ENCODE peak calls at places on chromosomes 3 and 15, in five cellular contexts. B is GM12865; P is H9; V is activated CD8-positive, alpha-beta T cell treated with anti-CD3 and anti-CD28 coated beads for 36 hours; A is tibial artery. J is an unnamed sample.

GRCh38 chr3:36542186-36542585 is 161.9 kb downstream of the STAC start:
- DNase-seq in B (no peak), P (no peak), V (no peak), A (no peak), J (no peak)

GRCh38 chr3:72907851-72908620 is 20.2 kb downstream of the GXYLT2 start:
- DNase-seq in B (no peak), P (no peak), V (no peak), A (peak), J (no peak)

GRCh38 chr3:186021673-186022362 is 84.0 kb upstream of the TRA2B start:
- DNase-seq in B (no peak), P (no peak), V (no peak), A (peak), J (no peak)

GRCh38 chr3:122992628-122993570 is 34.7 kb downstream of the SEMA5B start:
- DNase-seq in B (no peak), P (no peak), V (no peak), A (peak), J (no peak)

GRCh38 chr15:46088486-46089437 is 453.9 kb downstream of the SQOR start:
- DNase-seq in B (no peak), P (no peak), V (no peak), A (no peak), J (no peak)

GRCh38 chr15:49865925-49866757 is 245.3 kb downstream of the DTWD1 start:
- DNase-seq in B (no peak), P (no peak), V (no peak), A (no peak), J (no peak)

GRCh38 chr3:43346990-43347749 is 60.8 kb downstream of the SNRK start:
- DNase-seq in B (no peak), P (no peak), V (peak), A (no peak), J (no peak)

GRCh38 chr3:126530171-126531050 is 6.5 kb downstream of the CHST13 start:
- DNase-seq in B (peak), P (no peak), V (no peak), A (peak), J (no peak)

GRCh38 chr3:176840604-176841287 is 356.5 kb downstream of the TBL1XR1 start:
- DNase-seq in B (no peak), P (no peak), V (no peak), A (no peak), J (no peak)

GRCh38 chr15:63385911-63386531 is 4.4 kb upstream of the CA12 start:
- DNase-seq in B (no peak), P (no peak), V (no peak), A (no peak), J (no peak)

GRCh38 chr3:146680602-146681001 is 75.5 kb upstream of the PLSCR5 start:
- DNase-seq in B (no peak), P (no peak), V (no peak), A (no peak), J (no peak)

GRCh38 chr15:40990080-40990479 is 36.8 kb downstream of the CHAC1 start:
- DNase-seq in B (no peak), P (no peak), V (no peak), A (no peak), J (no peak)

GRCh38 chr3:100522125-100522524 is 29.7 kb downstream of the TMEM45A start:
- DNase-seq in B (no peak), P (no peak), V (no peak), A (no peak), J (no peak)

GRCh38 chr3:112769624-112770023 is 77.0 kb downstream of the CD200R1L start:
- DNase-seq in B (no peak), P (no peak), V (no peak), A (no peak), J (no peak)

GRCh38 chr15:64685230-64685886 is 90.0 kb downstream of the RBPMS2 start:
- DNase-seq in B (no peak), P (peak), V (no peak), A (no peak), J (no peak)

GRCh38 chr3:166837535-166837934 is 542.6 kb downstream of the ZBBX start:
- DNase-seq in B (peak), P (peak), V (no peak), A (no peak), J (no peak)

GRCh38 chr3:44948239-44948638 is 27.7 kb downstream of the ZDHHC3 start:
- DNase-seq in B (no peak), P (no peak), V (no peak), A (no peak), J (no peak)

GRCh38 chr3:104460477-104461406 is 906.0 kb upstream of the ALCAM start:
- DNase-seq in B (peak), P (peak), V (no peak), A (no peak), J (no peak)
- TF ChIP-seq CTCF in B (no peak), P (peak), V (no peak), A (peak), J (no peak)

DNA sequence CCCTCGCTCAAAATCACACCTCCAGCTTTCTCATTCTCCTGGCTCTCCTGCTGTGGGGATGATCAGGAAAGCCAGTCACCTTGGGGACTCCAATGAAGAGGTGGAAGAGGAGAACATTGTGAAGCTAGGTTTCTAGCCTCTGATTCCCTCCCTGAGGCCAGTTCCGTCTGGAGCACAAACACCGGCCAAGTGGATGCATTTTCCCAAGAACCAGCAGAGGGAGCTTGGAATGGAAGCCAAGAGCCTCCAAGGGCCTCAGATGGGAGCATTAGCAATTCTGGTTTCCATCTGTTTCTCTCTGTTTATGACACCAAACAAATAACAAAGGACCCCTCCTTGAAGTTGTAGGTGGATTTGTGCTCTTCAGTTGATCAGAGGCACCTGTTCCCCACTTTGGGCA is 40.6 kb upstream of the NMNAT3 start:
- DNase-seq in B (no peak), P (peak), V (no peak), A (no peak), J (no peak)
- TF ChIP-seq CTCF in B (no peak), P (peak), V (no peak), A (peak), J (no peak)

DNA sequence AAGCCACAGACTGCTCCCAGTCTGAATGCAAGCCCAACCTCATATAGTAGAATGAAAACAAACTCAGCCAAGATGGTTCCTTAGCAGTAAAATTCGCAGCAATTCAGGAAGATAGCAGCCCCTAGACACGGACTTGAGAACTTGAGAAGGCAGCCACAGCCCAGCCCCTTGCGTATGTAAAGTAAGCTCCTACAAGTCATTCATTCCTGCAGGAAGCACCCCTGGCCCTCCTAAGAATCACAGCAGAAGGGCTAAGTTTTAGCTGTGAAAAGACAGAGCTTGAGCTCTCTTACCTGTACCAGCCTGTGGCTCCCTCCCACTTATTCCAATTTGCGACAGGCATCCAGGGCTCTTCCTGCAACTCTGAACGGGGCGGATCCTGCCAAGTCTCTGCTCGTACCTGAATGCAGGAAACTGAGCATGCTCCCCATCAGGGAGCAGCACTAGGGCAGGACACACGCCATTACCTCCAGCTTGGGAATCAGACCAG is 136.4 kb downstream of the MAGI1 start:
- DNase-seq in B (peak), P (peak), V (no peak), A (no peak), J (no peak)
- TF ChIP-seq CTCF in B (no peak), P (peak), V (no peak), A (no peak), J (no peak)

GRCh38 chr3:12289562-12289961 is 692 bp downstream of the PPARG start:
- DNase-seq in B (no peak), P (no peak), V (no peak), A (no peak), J (peak)

GRCh38 chr3:12288466-12289129 is at the start of gene PPARG:
- DNase-seq in B (no peak), P (peak), V (peak), A (no peak), J (peak)

GRCh38 chr3:12286927-12287726 is 1.7 kb upstream of the PPARG start:
- DNase-seq in B (no peak), P (peak), V (peak), A (no peak), J (peak)

GRCh38 chr3:12286504-12286903 is 2.4 kb upstream of the PPARG start:
- DNase-seq in B (no peak), P (no peak), V (no peak), A (no peak), J (no peak)

GRCh38 chr3:12287727-12288465 is 974 bp upstream of the PPARG start:
- DNase-seq in B (no peak), P (peak), V (peak), A (peak), J (peak)
- TF ChIP-seq CTCF in B (no peak), P (no peak), V (no peak), A (no peak), J (peak)

GRCh38 chr3:125061170-125061569 is 5.4 kb upstream of the HEG1 start:
- DNase-seq in B (no peak), P (no peak), V (no peak), A (peak), J (no peak)

GRCh38 chr3:125058529-125058928 is 2.7 kb upstream of the HEG1 start:
- DNase-seq in B (no peak), P (no peak), V (no peak), A (no peak), J (no peak)

GRCh38 chr3:125058959-125059358 is 3.2 kb upstream of the HEG1 start:
- DNase-seq in B (no peak), P (no peak), V (no peak), A (no peak), J (no peak)

GRCh38 chr3:125061646-125062045 is 5.8 kb upstream of the HEG1 start:
- DNase-seq in B (no peak), P (no peak), V (no peak), A (no peak), J (no peak)

DNA sequence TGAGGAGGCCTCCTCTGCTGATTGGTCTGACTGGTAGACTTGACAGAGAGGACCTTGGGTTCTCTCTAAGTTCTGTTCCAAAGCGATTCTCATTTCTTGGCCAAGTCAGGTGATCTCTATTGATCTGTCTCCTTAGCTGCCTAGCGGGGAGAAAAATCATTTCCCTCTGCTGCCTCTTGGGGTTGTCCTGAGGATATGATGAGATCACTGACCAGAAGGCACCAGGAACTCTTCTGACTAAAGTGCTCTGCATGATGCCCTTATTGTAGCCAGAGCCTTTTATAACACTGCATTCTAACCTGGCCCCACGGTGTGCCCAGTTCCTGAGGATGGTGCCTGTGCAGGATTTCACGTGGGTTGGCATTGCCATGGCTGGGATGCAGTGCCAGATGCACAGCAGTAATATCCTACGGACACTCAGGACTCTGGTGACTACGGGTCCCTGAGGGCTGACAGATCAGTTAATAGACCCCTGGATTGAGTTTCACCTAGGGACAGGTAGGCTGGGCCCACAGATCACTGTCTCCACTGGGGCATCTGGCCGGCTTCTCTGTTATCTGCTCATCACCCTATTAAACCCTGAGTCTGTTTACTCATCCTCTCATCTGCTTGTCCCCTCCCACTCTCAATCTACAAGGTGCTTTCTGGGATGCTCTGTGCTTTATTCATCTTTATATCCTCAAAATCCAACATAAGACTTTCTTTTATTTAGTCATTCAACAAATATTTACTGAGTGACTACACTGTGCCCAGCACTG is 3.9 kb upstream of the HEG1 start:
- DNase-seq in B (no peak), P (no peak), V (no peak), A (no peak), J (no peak)
- TF ChIP-seq CTCF in B (peak), P (peak), V (no peak), A (no peak), J (no peak)

DNA sequence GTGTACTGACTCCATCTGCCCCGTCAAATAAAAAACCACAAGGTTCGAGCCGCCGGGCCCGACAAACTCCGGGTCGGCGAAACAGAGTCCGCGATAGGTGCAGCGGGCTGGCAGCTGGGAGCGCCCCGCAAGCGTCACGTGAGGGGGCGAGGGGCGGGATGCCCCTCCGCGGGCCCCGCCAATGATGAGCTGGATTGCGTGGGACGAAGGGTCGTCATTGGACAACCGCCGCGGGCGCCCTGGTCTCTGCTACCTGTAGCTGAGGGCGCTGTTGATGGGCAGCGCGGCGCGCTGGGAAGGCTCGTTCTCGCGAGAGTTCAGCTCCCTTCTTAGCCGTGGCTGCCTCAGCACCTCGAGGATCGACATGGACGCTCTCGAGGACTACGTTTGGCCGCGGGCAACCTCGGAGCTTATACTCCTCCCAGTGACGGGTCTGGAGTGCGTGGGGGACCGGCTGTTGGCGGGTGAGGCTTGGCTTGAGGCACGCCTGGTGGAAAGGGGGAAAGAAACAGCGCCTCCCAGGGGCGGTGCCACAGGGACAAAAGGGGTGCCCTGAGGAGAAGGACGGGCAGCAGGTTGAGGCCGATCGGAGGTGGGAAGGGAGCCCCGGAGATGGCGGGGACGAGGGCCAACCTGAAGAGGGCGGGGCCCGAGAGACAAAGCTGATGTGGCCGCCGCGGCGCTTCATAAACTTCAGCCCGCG is at the start of gene WDR6:
- DNase-seq in B (peak), P (peak), V (peak), A (peak), J (peak)
- TF ChIP-seq CTCF in B (peak), P (peak), V (no peak), A (peak), J (peak)

DNA sequence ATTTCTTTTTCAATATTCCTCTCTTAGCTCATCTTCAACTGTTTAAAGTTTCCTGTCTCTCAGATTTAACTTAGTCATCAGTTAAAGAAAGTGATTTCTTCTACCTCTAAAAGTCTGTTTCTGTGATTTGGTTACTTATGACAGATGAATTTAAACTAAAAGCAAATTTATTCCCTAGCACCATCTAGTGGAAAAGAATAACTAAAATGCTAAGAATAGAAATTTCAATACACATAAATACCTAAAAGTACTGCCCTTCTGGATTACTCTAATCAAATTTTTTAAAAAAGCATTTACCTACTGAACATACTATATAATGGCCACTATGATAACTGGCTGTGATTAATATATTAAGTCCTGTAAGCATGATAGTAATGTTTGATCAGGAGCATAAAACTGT is 14.0 kb upstream of the ZCWPW2 start:
- DNase-seq in B (no peak), P (no peak), V (no peak), A (no peak), J (no peak)
- TF ChIP-seq CTCF in B (no peak), P (peak), V (peak), A (no peak), J (no peak)

J was measured in GM20000.